ENCODE peak calls at places on chromosomes 2 and 18, in eight cellular contexts. P is endothelial cell of umbilical vein, F is thyroid gland, D is A549, K is H54, J is sigmoid colon, C is K562, O is heart left ventricle. H is an unnamed sample.

GRCh38 chr18:7817596-7817995 is 250.5 kb downstream of the PTPRM start:
- DNase-seq in F (no peak), O (no peak), K (no peak), D (no peak), C (no peak), J (no peak), P (no peak), H (no peak)

GRCh38 chr2:88810017-88810416 is 118.5 kb downstream of the RPIA start:
- DNase-seq in O (no peak), P (no peak), J (no peak), K (no peak), C (no peak), D (no peak), F (no peak), H (no peak)

GRCh38 chr2:43082111-43082877 is 144.1 kb downstream of the ZFP36L2 start:
- DNase-seq in J (no peak), C (no peak), F (no peak), P (peak; percentile 43), D (peak; percentile 45), K (no peak), O (peak; percentile 82), H (no peak)

GRCh38 chr18:69878534-69878933 is 69.1 kb downstream of the CD226 start:
- DNase-seq in P (no peak), K (no peak), D (no peak), F (no peak), O (no peak), J (no peak), C (no peak), H (no peak)

GRCh38 chr2:113123731-113124130 is 3.7 kb upstream of the IL1RN start:
- DNase-seq in P (no peak), J (no peak), C (no peak), F (no peak), O (no peak), D (no peak), K (no peak), H (no peak)

GRCh38 chr2:26542194-26542455 is 64.2 kb upstream of the OTOF start:
- DNase-seq in O (no peak), C (no peak), F (peak; percentile 23), J (peak; percentile 20), K (no peak), D (no peak), P (no peak), H (no peak)

GRCh38 chr18:40962784-40963183 is 992.2 kb upstream of the PIK3C3 start:
- DNase-seq in D (no peak), P (peak; percentile 44), O (no peak), F (no peak), J (no peak), C (no peak), K (no peak), H (no peak)

GRCh38 chr2:241947876-241948275 is 78.3 kb downstream of the RTP5 start:
- DNase-seq in F (no peak), K (no peak), C (no peak), P (no peak), O (no peak), J (peak; percentile 54), D (no peak), H (no peak)

GRCh38 chr2:98084869-98085238 is 2.1 kb upstream of the VWA3B start:
- DNase-seq in P (no peak), D (no peak), C (no peak), O (no peak), F (no peak), J (no peak), K (no peak), H (no peak)

GRCh38 chr2:98086491-98087446 is at the start of gene VWA3B:
- DNase-seq in D (peak; percentile 75), K (peak; percentile 18), C (peak; percentile 74), J (peak; percentile 76), F (peak; percentile 59), P (no peak), O (peak; percentile 89), H (peak; percentile 61)

GRCh38 chr2:98087447-98088065 is 589 bp downstream of the VWA3B start:
- DNase-seq in K (no peak), P (no peak), O (no peak), C (no peak), J (no peak), D (no peak), F (no peak), H (no peak)

GRCh38 chr2:98085649-98086048 is 1.3 kb upstream of the VWA3B start:
- DNase-seq in F (no peak), C (no peak), K (no peak), J (no peak), P (no peak), D (no peak), O (no peak), H (no peak)

GRCh38 chr2:98084151-98084868 is 2.7 kb upstream of the VWA3B start:
- DNase-seq in C (no peak), P (no peak), K (no peak), F (no peak), J (no peak), D (no peak), O (no peak), H (no peak)
- TF ChIP-seq POLR2A in C (no peak), P (no peak), K (no peak), F (no peak), J (no peak), D (no peak), O (no peak), H (no peak)

GRCh38 chr18:74478876-74479275 is 17.3 kb upstream of the CNDP2 start:
- DNase-seq in K (no peak), C (no peak), F (no peak), D (no peak), P (no peak), J (no peak), O (no peak), H (no peak)

GRCh38 chr18:74479486-74480148 is 16.5 kb upstream of the CNDP2 start:
- DNase-seq in O (no peak), P (no peak), F (no peak), J (no peak), C (no peak), K (no peak), D (no peak), H (no peak)

GRCh38 chr18:74478316-74478715 is 17.8 kb upstream of the CNDP2 start:
- DNase-seq in D (no peak), C (no peak), O (no peak), K (no peak), J (no peak), F (no peak), P (no peak), H (no peak)

GRCh38 chr18:74476154-74476553 is 19.0 kb upstream of the DIPK1C start:
- DNase-seq in D (peak; percentile 48), P (peak; percentile 6), J (no peak), O (no peak), C (peak; percentile 49), K (no peak), F (no peak), H (peak; percentile 28)

DNA sequence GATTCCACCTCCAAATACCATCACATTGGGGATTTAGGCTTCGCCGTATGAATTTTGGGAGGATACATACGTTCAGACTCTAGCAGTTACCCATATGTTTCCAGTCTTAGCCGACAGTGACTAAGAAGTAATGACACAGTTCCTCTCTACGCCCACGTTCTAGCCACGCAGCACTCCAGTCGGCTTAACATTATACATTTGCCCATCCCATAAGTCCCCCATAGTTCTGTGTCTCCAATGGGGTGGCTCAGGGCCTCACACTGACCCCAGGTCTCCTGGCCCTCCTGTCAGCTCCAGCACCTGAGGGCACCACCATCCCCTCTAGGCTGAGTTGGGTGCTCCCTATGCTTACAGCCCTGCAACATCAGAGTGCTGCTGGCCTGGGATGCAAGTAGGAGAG is 18.4 kb upstream of the CNDP2 start:
- DNase-seq in K (no peak), C (no peak), D (no peak), F (no peak), O (no peak), J (no peak), P (no peak), H (no peak)
- TF ChIP-seq POLR2A in K (no peak), C (no peak), D (no peak), F (no peak), O (no peak), J (no peak), P (no peak), H (no peak)

GRCh38 chr2:121073320-121074210 is 211.4 kb downstream of the TFCP2L1 start:
- DNase-seq in P (no peak), D (no peak), O (peak; percentile 29), J (no peak), C (no peak), K (no peak), F (no peak), H (no peak)

GRCh38 chr2:121074322-121074932 is 210.6 kb downstream of the TFCP2L1 start:
- DNase-seq in O (peak; percentile 52), D (no peak), J (no peak), C (peak; percentile 14), F (no peak), K (no peak), P (no peak), H (peak; percentile 20)

GRCh38 chr2:121075641-121076500 is 209.1 kb downstream of the TFCP2L1 start:
- DNase-seq in O (no peak), C (peak; percentile 18), P (no peak), J (peak; percentile 74), K (no peak), F (no peak), D (peak; percentile 28), H (no peak)

GRCh38 chr2:121076501-121076820 is 208.5 kb downstream of the TFCP2L1 start:
- DNase-seq in K (no peak), F (no peak), P (no peak), C (no peak), O (no peak), J (no peak), D (no peak), H (no peak)

DNA sequence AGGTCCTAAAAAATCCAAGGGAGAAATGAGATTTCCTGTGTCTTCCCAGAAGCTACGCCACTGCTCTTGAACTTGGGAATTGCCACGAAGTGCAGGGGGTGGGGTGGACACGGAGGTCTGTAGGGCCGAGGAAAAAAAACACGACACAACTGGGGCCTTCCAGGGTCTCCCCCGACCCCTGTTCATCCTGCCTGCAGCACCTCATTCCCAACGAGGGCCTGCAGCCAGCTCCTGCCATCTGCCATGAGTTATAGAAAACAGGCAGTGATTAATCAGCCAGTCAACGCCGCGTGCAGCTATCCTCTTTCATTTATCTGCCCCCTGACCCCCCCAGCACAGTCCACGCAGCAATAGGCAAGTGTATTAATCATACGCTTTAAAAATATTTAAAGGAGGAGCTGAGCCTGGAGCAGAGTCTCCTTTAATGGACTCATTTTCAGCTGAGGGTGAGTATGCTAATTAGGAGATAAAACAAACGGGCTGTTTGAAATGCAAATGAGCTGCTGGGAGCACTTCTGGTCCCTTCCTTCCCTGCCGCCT is 209.9 kb downstream of the TFCP2L1 start:
- DNase-seq in D (peak; percentile 91), P (peak; percentile 74), F (no peak), C (peak; percentile 83), O (no peak), J (peak; percentile 80), K (peak; percentile 86), H (peak; percentile 59)
- TF ChIP-seq POLR2A in D (peak; percentile 99), P (peak; percentile 100), F (no peak), C (peak; percentile 100), O (no peak), J (peak; percentile 28), K (peak; percentile 99), H (peak; percentile 88)

DNA sequence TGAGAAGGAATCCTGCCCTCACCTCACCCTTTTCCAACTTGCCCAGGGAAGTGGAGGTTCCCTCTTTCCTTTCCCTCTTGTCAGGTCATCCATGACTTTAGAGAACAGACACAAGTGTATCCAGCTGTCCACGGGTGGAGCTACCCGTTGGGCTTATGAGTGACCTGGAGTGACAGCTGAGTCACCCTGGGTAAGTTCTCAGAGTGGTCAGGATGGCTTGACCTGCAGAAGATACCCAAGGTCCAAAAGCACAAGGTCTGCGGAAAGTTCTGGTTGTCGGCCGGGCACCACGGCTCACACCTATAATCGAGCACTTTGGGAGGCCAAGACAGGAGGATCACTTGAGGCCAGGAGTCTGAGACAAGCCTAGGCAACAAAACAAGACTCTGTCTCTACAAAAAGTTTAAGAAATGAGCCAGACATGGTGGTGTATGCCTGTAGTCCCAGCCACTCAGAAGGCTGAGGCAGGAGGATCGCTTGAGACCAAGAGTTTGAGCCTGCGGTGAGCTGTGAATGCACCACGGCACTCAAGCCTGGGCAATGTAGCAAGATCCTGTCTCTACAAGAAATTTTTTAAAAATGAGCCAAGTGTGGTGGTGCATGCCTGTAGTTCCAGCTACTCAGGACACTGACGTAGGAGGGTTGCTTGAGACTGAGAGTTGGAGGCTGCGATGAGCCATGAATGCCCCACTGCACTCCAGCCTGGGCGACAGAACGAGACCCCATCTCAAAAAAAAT is 14.0 kb upstream of the CNDP1 start:
- DNase-seq in O (no peak), C (no peak), J (peak; percentile 40), P (no peak), D (no peak), F (no peak), K (no peak), H (no peak)
- TF ChIP-seq POLR2A in O (no peak), C (no peak), J (no peak), P (no peak), D (no peak), F (no peak), K (no peak), H (no peak)

H was measured in erythroblast.